ENCODE peak calls at places on chromosome 5, in eight cellular contexts. W is lung; K is heart right ventricle; G is GM23248; T is endothelial cell of umbilical vein; C is CD8-positive, alpha-beta T cell; A is tibial nerve; B is ovary. J is an unnamed sample. For H3K4me1 and H3K36me3, the result is how much of the 10 kb centered on the place peaks cover.

GRCh38 chr5:142514196-142514595 is 171.7 kb downstream of the FGF1 start:
- DNase-seq in W (no peak), K (no peak), G (no peak), T (peak), C (no peak), A (no peak), B (no peak), J (no peak)

GRCh38 chr5:66113160-66113559 is 30.9 kb upstream of the SREK1 start:
- DNase-seq in W (no peak), K (no peak), G (peak), T (no peak), C (no peak), A (no peak), B (no peak), J (no peak)

GRCh38 chr5:71978216-71978615 is 129.1 kb upstream of the MAP1B start:
- DNase-seq in W (no peak), K (no peak), G (no peak), T (no peak), C (no peak), A (no peak), B (no peak), J (no peak)

GRCh38 chr5:178590141-178590923 is at the start of gene COL23A1:
- DNase-seq in W (peak), K (peak), G (peak), T (peak), C (peak), A (peak), B (no peak), J (peak)

GRCh38 chr5:9483251-9483650 is 62.6 kb downstream of the SEMA5A start:
- DNase-seq in W (no peak), K (no peak), G (no peak), T (no peak), C (no peak), A (no peak), B (no peak), J (no peak)

GRCh38 chr5:109476292-109476691 is 66.5 kb upstream of the PJA2 start:
- DNase-seq in W (no peak), K (no peak), G (no peak), T (no peak), C (no peak), A (no peak), B (no peak), J (no peak)

GRCh38 chr5:137310051-137310730 is 188.9 kb downstream of the SPOCK1 start:
- DNase-seq in W (no peak), K (no peak), G (peak), T (peak), C (no peak), A (no peak), B (no peak), J (no peak)

GRCh38 chr5:94469889-94470288 is 148.5 kb downstream of the KIAA0825 start:
- DNase-seq in W (no peak), K (no peak), G (peak), T (no peak), C (no peak), A (no peak), B (no peak), J (no peak)

GRCh38 chr5:36744678-36745659 is 131.6 kb upstream of the NIPBL start:
- DNase-seq in W (peak), K (peak), G (peak), T (peak), C (no peak), A (peak), B (peak), J (peak)

GRCh38 chr5:133930061-133930823 is 38.2 kb downstream of the C5orf15 start:
- DNase-seq in W (no peak), K (no peak), G (peak), T (no peak), C (peak), A (no peak), B (no peak), J (no peak)

GRCh38 chr5:15757635-15758034 is 257.7 kb downstream of the FBXL7 start:
- DNase-seq in W (peak), K (no peak), G (peak), T (no peak), C (no peak), A (no peak), B (no peak), J (no peak)

GRCh38 chr5:171388816-171389168 is 1.1 kb downstream of the NPM1 start:
- DNase-seq in W (no peak), K (no peak), G (peak), T (no peak), C (no peak), A (no peak), B (no peak), J (no peak)

GRCh38 chr5:32711693-32712462 is 757 bp downstream of the NPR3 start:
- DNase-seq in W (no peak), K (peak), G (peak), T (peak), C (no peak), A (no peak), B (no peak), J (no peak)

GRCh38 chr5:135092476-135092875 is 58.4 kb upstream of the PITX1 start:
- DNase-seq in W (no peak), K (no peak), G (no peak), T (no peak), C (no peak), A (no peak), B (no peak), J (no peak)

GRCh38 chr5:24816206-24816605 is 171.4 kb upstream of the CDH10 start:
- DNase-seq in W (no peak), K (no peak), G (no peak), T (no peak), C (no peak), A (no peak), B (no peak), J (no peak)

DNA sequence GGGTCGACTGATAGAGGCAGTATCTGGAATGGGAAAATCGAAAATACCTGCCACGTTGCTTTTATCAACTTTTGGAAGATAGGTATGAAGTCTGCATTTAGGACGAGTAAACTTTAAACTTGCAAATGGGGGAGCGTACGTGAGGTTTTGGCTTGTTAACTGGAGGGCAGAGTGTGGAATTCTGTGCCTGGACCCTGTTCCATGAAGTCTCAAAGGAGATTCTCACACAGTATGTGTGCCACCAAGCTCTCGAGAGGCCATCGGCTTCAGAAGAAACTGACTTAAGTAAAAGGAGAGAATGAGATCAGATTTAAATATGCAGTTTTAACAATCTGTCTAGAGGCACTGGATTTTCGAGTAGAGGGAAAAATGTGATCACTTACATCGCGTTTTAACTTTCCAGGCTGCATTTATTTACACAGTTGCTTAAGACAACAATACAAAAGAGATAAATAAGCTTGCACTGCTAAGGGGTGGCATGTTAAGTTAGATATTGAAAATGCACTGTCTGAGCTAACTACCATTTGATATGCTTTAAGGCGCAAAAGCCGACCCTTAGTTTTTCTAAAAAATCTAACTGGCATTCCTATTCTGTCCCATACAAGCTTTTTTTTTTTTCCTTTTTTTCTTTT is 401.6 kb downstream of the EBF1 start:
- DNase-seq in W (no peak), K (no peak), G (no peak), T (no peak), C (no peak), A (no peak), B (no peak), J (no peak)
- H3K4me1 ChIP-seq in W (under half), K (under half), G (half or more), T (under half), C (under half), A (half or more), B (under half), J (under half)

GRCh38 chr5:159198063-159199036 is 11.0 kb downstream of the RNF145 start:
- DNase-seq in W (no peak), K (no peak), G (no peak), T (no peak), C (no peak), A (no peak), B (no peak), J (no peak)
- H3K36me3 ChIP-seq in W (under half), K (under half), G (under half), T (under half), C (under half), A (under half), B (under half), J (under half)

DNA sequence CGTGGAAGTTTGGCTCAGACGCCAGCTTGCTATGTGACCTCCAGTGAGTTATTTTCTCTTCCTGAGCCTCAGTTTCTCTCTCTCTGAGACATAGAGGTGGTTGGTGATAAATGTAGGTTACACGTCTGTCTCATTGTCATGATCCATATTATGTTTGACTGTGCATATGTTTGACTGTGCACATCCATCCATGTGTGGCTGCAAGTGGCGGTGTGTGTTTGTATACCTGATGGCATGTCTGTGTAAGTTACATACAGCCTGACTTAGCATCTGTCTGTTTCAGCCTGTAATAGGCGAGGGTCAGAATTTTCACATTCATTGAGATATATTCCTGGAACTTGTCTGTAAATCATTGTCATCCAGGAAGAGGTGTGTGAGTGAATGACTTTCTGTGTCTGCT is 3.3 kb downstream of the SPARC start:
- DNase-seq in W (no peak), K (no peak), G (peak), T (no peak), C (no peak), A (no peak), B (no peak), J (no peak)
- H3K27ac ChIP-seq in W (peak), K (peak), G (peak), T (peak), C (no peak), A (peak), B (peak), J (peak)

GRCh38 chr5:172791726-172792445 is 20.9 kb upstream of the DUSP1 start:
- DNase-seq in W (no peak), K (no peak), G (peak), T (no peak), C (no peak), A (no peak), B (no peak), J (no peak)

GRCh38 chr5:172790496-172790889 is 19.5 kb upstream of the DUSP1 start:
- DNase-seq in W (no peak), K (no peak), G (no peak), T (no peak), C (no peak), A (no peak), B (no peak), J (no peak)

GRCh38 chr5:172788771-172789686 is 18.0 kb upstream of the DUSP1 start:
- DNase-seq in W (no peak), K (peak), G (peak), T (no peak), C (no peak), A (peak), B (peak), J (peak)

GRCh38 chr5:172791291-172791690 is 20.3 kb upstream of the DUSP1 start:
- DNase-seq in W (no peak), K (no peak), G (peak), T (no peak), C (no peak), A (no peak), B (no peak), J (peak)

DNA sequence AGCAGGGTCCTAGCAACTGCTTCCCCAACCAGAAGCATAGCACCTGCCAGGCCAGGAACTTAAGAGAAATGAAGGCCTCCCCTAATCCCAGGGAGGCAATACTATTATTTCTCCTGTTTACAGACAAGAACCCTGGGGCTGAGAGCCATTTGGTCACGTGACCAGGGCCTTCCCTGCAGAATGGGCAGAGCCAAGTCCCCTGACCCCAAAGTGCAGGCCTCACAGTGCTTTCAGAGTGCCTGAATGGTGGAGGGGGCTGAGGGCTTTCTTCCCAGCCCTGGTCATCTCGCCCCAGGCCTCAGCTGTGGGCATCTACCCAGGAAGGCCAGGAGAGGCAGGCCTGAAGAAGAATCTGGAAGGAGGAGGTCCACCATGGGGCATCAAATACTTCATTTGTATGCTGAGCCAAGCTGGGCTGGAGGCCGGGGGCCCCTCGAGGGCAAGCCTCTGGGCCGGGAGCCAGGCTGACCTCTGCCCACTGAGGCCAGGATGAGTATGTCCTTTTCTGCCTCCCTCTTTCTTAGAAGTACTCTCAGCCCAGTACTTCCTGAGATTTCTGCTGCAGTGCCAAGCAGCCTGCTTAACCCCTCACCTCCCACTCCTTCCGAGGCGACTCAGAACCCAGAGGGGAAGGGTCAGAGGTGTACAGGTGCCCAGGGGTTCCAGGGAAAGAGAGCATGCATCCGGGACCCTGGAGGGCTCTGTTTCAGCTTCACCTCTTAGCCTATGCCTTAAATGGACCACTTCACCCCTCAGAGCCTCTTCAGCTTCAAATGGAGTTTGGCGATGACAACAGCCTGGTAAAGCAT is 18.9 kb upstream of the DUSP1 start:
- DNase-seq in W (no peak), K (no peak), G (peak), T (no peak), C (no peak), A (no peak), B (peak), J (no peak)
- H3K4me1 ChIP-seq in W (under half), K (under half), G (under half), T (under half), C (under half), A (half or more), B (under half), J (half or more)

GRCh38 chr5:34915856-34916192 is 313 bp downstream of the BRIX1 start:
- DNase-seq in W (no peak), K (no peak), G (peak), T (no peak), C (no peak), A (no peak), B (no peak), J (no peak)
- H3K36me3 ChIP-seq in W (under half), K (under half), G (under half), T (under half), C (under half), A (under half), B (under half), J (under half)

DNA sequence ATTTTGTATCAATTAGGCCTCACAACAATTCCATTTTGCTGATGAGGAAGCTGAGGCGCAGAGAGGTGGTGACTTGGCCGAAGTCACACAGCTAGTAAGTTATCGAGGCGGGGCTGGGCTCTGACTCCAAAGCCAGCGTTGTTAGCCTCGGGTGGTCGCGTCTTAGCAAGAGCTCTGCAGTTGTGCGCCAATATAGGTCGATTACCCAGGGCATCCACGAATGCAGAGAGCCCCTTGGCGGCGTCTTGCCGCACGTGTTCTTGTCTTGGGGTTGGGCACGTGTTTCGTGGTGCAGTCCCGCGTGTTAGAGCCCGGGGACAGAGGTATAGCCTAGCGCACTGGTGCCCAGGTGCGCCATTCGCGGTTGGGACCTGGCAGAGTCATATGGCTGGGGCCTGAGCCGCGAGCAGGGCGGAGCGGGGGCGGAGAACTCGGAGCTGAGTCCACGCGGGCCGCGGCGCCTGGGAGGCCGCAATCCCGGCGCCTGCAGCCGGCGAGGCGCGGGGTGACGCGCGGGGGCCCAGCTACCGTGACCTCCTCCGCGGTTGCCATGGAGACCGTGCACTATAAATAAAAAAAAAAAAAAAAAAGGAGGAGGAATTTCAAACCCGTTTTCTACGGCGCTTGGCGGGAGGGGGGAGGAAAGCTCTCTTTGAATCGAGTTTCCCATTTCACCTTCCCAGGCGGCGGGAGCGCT is 62.4 kb downstream of the CXXC5 start:
- DNase-seq in W (no peak), K (peak), G (peak), T (no peak), C (peak), A (no peak), B (peak), J (no peak)
- H3K27ac ChIP-seq in W (no peak), K (peak), G (peak), T (no peak), C (peak), A (peak), B (no peak), J (peak)

GRCh38 chr5:140189977-140190867 is 15.2 kb downstream of the CYSTM1 start:
- DNase-seq in W (no peak), K (no peak), G (peak), T (peak), C (no peak), A (no peak), B (no peak), J (peak)
- H3K4me1 ChIP-seq in W (under half), K (under half), G (under half), T (under half), C (under half), A (under half), B (under half), J (half or more)

GRCh38 chr5:98927242-98927987 is 1.4 kb downstream of the CHD1 start:
- DNase-seq in W (no peak), K (no peak), G (peak), T (peak), C (peak), A (peak), B (peak), J (peak)

GRCh38 chr5:98916540-98916939 is 12.3 kb downstream of the CHD1 start:
- DNase-seq in W (no peak), K (no peak), G (no peak), T (no peak), C (no peak), A (no peak), B (no peak), J (no peak)

GRCh38 chr5:98923961-98924360 is 4.8 kb downstream of the CHD1 start:
- DNase-seq in W (no peak), K (no peak), G (no peak), T (no peak), C (no peak), A (no peak), B (no peak), J (no peak)

GRCh38 chr5:98917433-98917832 is 11.4 kb downstream of the CHD1 start:
- DNase-seq in W (no peak), K (no peak), G (no peak), T (no peak), C (no peak), A (no peak), B (no peak), J (no peak)

GRCh38 chr5:98921947-98922508 is 6.8 kb downstream of the CHD1 start:
- DNase-seq in W (no peak), K (no peak), G (no peak), T (no peak), C (no peak), A (no peak), B (no peak), J (no peak)
- H3K36me3 ChIP-seq in W (under half), K (half or more), G (half or more), T (under half), C (under half), A (under half), B (under half), J (under half)

J was measured in gastrocnemius medialis.